ENCODE peak calls at places on chromosomes 12 and 14, in eight cellular contexts. D is ELR; T is SW480; V is foreskin fibroblast; A is AG10803; H is HFFc6; Y is activated CD8-positive, alpha-beta memory T cell treated with anti-CD3 and anti-CD28 coated beads for 1 hour; R is CD4-positive, CD25-positive, alpha-beta regulatory T cell. F is an unnamed sample.

GRCh38 chr14:75469606-75470237 is 41.9 kb downstream of the JDP2 start:
- DNase-seq in D (no peak), T (no peak), V (no peak), A (no peak), H (no peak), Y (no peak), R (no peak), F (no peak)

GRCh38 chr14:105878125-105878524 is 351.7 kb downstream of the TMEM121 start:
- DNase-seq in D (no peak), T (no peak), V (no peak), A (no peak), H (no peak), Y (no peak), R (no peak), F (no peak)

GRCh38 chr14:78152246-78153068 is 17.7 kb upstream of the NRXN3 start:
- DNase-seq in D (no peak), T (no peak), V (no peak), A (no peak), H (no peak), Y (no peak), R (no peak), F (no peak)

GRCh38 chr12:123723011-123723410 is 10.9 kb downstream of the ATP6V0A2 start:
- DNase-seq in D (no peak), T (no peak), V (no peak), A (no peak), H (no peak), Y (no peak), R (no peak), F (no peak)

GRCh38 chr14:72894623-72895378 is 900 bp upstream of the DPF3 start:
- DNase-seq in D (peak), T (peak), V (no peak), A (no peak), H (no peak), Y (no peak), R (peak), F (no peak)

GRCh38 chr12:39779768-39780340 is 160.3 kb upstream of the ABCD2 start:
- DNase-seq in D (no peak), T (no peak), V (no peak), A (no peak), H (no peak), Y (no peak), R (no peak), F (no peak)

GRCh38 chr12:15712823-15713663 is 76.1 kb downstream of the EPS8 start:
- DNase-seq in D (no peak), T (peak), V (no peak), A (no peak), H (no peak), Y (no peak), R (no peak), F (no peak)

GRCh38 chr14:94054401-94054800 is 26.6 kb downstream of the DDX24 start:
- DNase-seq in D (no peak), T (no peak), V (no peak), A (no peak), H (no peak), Y (no peak), R (no peak), F (no peak)

GRCh38 chr12:107494331-107494730 is 191.3 kb upstream of the PWP1 start:
- DNase-seq in D (no peak), T (no peak), V (no peak), A (no peak), H (no peak), Y (no peak), R (no peak), F (no peak)

GRCh38 chr12:34340534-34341361 is 318.5 kb downstream of the ALG10 start:
- DNase-seq in D (no peak), T (peak), V (no peak), A (no peak), H (no peak), Y (no peak), R (no peak), F (no peak)

GRCh38 chr12:6605425-6606330 is 1.5 kb downstream of the CHD4 start:
- DNase-seq in D (peak), T (no peak), V (no peak), A (no peak), H (peak), Y (no peak), R (peak), F (no peak)

GRCh38 chr14:99028521-99028920 is 243.5 kb downstream of the BCL11B start:
- DNase-seq in D (no peak), T (no peak), V (no peak), A (no peak), H (no peak), Y (no peak), R (no peak), F (no peak)

GRCh38 chr14:75978249-75978731 is 3.5 kb downstream of the TGFB3 start:
- DNase-seq in D (no peak), T (no peak), V (no peak), A (peak), H (no peak), Y (no peak), R (peak), F (no peak)

GRCh38 chr14:34211732-34212131 is 250.3 kb downstream of the SPTSSA start:
- DNase-seq in D (no peak), T (no peak), V (no peak), A (no peak), H (no peak), Y (no peak), R (no peak), F (no peak)

GRCh38 chr12:15227004-15227679 is 5.9 kb upstream of the RERG start:
- DNase-seq in D (peak), T (peak), V (peak), A (peak), H (peak), Y (no peak), R (peak), F (no peak)

GRCh38 chr12:45978108-45978507 is 12.3 kb downstream of the SCAF11 start:
- DNase-seq in D (no peak), T (no peak), V (no peak), A (no peak), H (no peak), Y (no peak), R (no peak), F (no peak)

GRCh38 chr14:74695406-74695805 is 17.5 kb downstream of the AREL1 start:
- DNase-seq in D (no peak), T (no peak), V (no peak), A (no peak), H (no peak), Y (no peak), R (no peak), F (no peak)

GRCh38 chr14:90301122-90301521 is 30.6 kb downstream of the NRDE2 start:
- DNase-seq in D (no peak), T (no peak), V (no peak), A (no peak), H (no peak), Y (no peak), R (no peak), F (no peak)

GRCh38 chr14:24351517-24351916 is 11.7 kb upstream of the RIPK3 start:
- DNase-seq in D (no peak), T (no peak), V (peak), A (peak), H (peak), Y (no peak), R (no peak), F (no peak)

GRCh38 chr14:59333668-59334067 is 131.5 kb downstream of the GPR135 start:
- DNase-seq in D (peak), T (no peak), V (peak), A (peak), H (peak), Y (no peak), R (no peak), F (peak)

GRCh38 chr14:35416108-35416750 is 11.7 kb upstream of the NFKBIA start:
- DNase-seq in D (peak), T (no peak), V (no peak), A (no peak), H (no peak), Y (peak), R (no peak), F (no peak)

GRCh38 chr12:113097716-113098427 is 37.7 kb downstream of the RASAL1 start:
- DNase-seq in D (peak), T (peak), V (no peak), A (no peak), H (no peak), Y (no peak), R (no peak), F (no peak)

GRCh38 chr14:51094282-51094821 is 553 bp downstream of the TRIM9 start:
- DNase-seq in D (no peak), T (no peak), V (no peak), A (no peak), H (no peak), Y (no peak), R (peak), F (no peak)

GRCh38 chr14:103483600-103483999 is 39.0 kb downstream of the CKB start:
- DNase-seq in D (peak), T (no peak), V (peak), A (peak), H (peak), Y (no peak), R (no peak), F (peak)